ENCODE peak calls at places on chromosomes 6 and 20, in eight cellular contexts. S is LoVo, Z is GM20000, K is heart right ventricle, N is HT-29, F is AG08396, P is ELR, H is NCI-H1417 treated with DMSO at 0.1 percent for 48 hours. A is an unnamed sample.
A peak's percentile ranks its signal among the peaks of the same experiment; 100 is the strongest.

GRCh38 chr6:13761361-13762036 is 49.9 kb upstream of the RANBP9 start:
- DNase-seq in F (peak; percentile 12), P (no peak), N (no peak), K (no peak), Z (no peak), H (no peak), S (no peak), A (no peak)

GRCh38 chr6:72941263-72941662 is 284.0 kb downstream of the KHDC1L start:
- DNase-seq in K (no peak), Z (no peak), H (no peak), N (no peak), S (no peak), F (no peak), P (no peak), A (no peak)

GRCh38 chr6:111871725-111872520 is 1.3 kb downstream of the FYN start:
- DNase-seq in H (no peak), P (peak; percentile 60), K (peak; percentile 45), N (peak; percentile 38), Z (peak; percentile 15), F (peak; percentile 43), S (no peak), A (no peak)

GRCh38 chr20:33566781-33567603 is 77.1 kb downstream of the CBFA2T2 start:
- DNase-seq in F (no peak), S (no peak), P (no peak), K (no peak), Z (no peak), H (no peak), N (no peak), A (no peak)

GRCh38 chr6:142803027-142803426 is 141.9 kb downstream of the HIVEP2 start:
- DNase-seq in S (no peak), K (no peak), P (no peak), H (no peak), Z (no peak), F (no peak), N (no peak), A (no peak)

GRCh38 chr6:130575971-130576370 is 210.2 kb downstream of the TMEM200A start:
- DNase-seq in P (no peak), F (no peak), H (no peak), K (no peak), Z (peak; percentile 27), S (no peak), N (no peak), A (no peak)

GRCh38 chr6:133340557-133340956 is 99.4 kb downstream of the EYA4 start:
- DNase-seq in P (peak; percentile 7), S (no peak), Z (no peak), H (no peak), N (no peak), K (no peak), F (no peak), A (no peak)

GRCh38 chr6:40996591-40997247 is 42.3 kb downstream of the UNC5CL start:
- DNase-seq in H (no peak), K (no peak), N (peak; percentile 70), Z (no peak), S (peak; percentile 1), P (no peak), F (peak; percentile 10), A (peak; percentile 36)

GRCh38 chr6:11810854-11811643 is 32.4 kb upstream of the ADTRP start:
- DNase-seq in Z (no peak), H (no peak), K (no peak), S (no peak), F (no peak), P (no peak), N (no peak), A (no peak)

A was measured in pulmonary artery endothelial cell.